ENCODE peak calls at places on chromosomes 6 and 20, in four cellular contexts. S is GM03348, E is tibial nerve, P is T-helper 17 cell. V is an unnamed sample.
A peak's percentile ranks its signal among the peaks of the same experiment; 100 is the strongest.

GRCh38 chr20:47854687-47855212 is 69.5 kb upstream of the SULF2 start:
- DNase-seq in S (peak; percentile 28), E (no peak), P (no peak), V (peak; percentile 39)

GRCh38 chr6:15553031-15553430 is 109.8 kb downstream of the DTNBP1 start:
- DNase-seq in S (no peak), E (no peak), P (no peak), V (no peak)

GRCh38 chr6:114055758-114056157 is 84.8 kb upstream of the HDAC2 start:
- DNase-seq in S (no peak), E (no peak), P (no peak), V (no peak)

GRCh38 chr6:34393191-34393967 is 910 bp upstream of the NUDT3 start:
- DNase-seq in S (no peak), E (no peak), P (no peak), V (peak; percentile 18)

GRCh38 chr20:41735949-41736348 is 117.8 kb upstream of the CHD6 start:
- DNase-seq in S (no peak), E (no peak), P (no peak), V (no peak)

GRCh38 chr20:50649587-50649986 is 41.8 kb downstream of the RIPOR3 start:
- DNase-seq in S (no peak), E (no peak), P (no peak), V (no peak)

GRCh38 chr6:157996201-157996712 is 14.6 kb downstream of the SYNJ2 start:
- DNase-seq in S (no peak), E (no peak), P (no peak), V (no peak)

GRCh38 chr6:16481680-16482079 is 243.3 kb downstream of the GMPR start:
- DNase-seq in S (no peak), E (no peak), P (peak; percentile 56), V (no peak)

GRCh38 chr6:128491041-128491642 is 29.3 kb downstream of the PTPRK start:
- DNase-seq in S (no peak), E (no peak), P (no peak), V (no peak)

GRCh38 chr6:70307008-70307407 is 4.1 kb upstream of the COL9A1 start:
- DNase-seq in S (no peak), E (no peak), P (no peak), V (no peak)

GRCh38 chr6:128511518-128511917 is 8.9 kb downstream of the PTPRK start:
- DNase-seq in S (no peak), E (no peak), P (no peak), V (no peak)

GRCh38 chr20:63061051-63061531 is 54.3 kb upstream of the BHLHE23 start:
- DNase-seq in S (no peak), E (no peak), P (no peak), V (no peak)

GRCh38 chr20:25315418-25316210 is 67.7 kb downstream of the PYGB start:
- DNase-seq in S (peak; percentile 56), E (peak; percentile 11), P (no peak), V (peak; percentile 53)

GRCh38 chr6:40640591-40641293 is 53.6 kb upstream of the LRFN2 start:
- DNase-seq in S (no peak), E (peak; percentile 19), P (no peak), V (no peak)

GRCh38 chr20:8007490-8007889 is 12.1 kb downstream of the TMX4 start:
- DNase-seq in S (no peak), E (no peak), P (no peak), V (no peak)

GRCh38 chr6:223763-224162 is 68.5 kb upstream of the DUSP22 start:
- DNase-seq in S (no peak), E (no peak), P (no peak), V (peak; percentile 39)

GRCh38 chr6:35903679-35904078 is 17.2 kb downstream of the SRPK1 start:
- DNase-seq in S (no peak), E (no peak), P (no peak), V (no peak)

GRCh38 chr6:33949877-33950831 is 146.4 kb upstream of the MLN start:
- DNase-seq in S (no peak), E (no peak), P (no peak), V (no peak)

V was measured in AG08396.